ENCODE peak calls at places on chromosomes 5 and 9, in nine cellular contexts. One of them, this sample, is unnamed.

GRCh38 chr5:153676821-153677220 is 186.4 kb downstream of the GRIA1 start:
- DNase-seq in CD8-positive, alpha-beta T cell: no peak
- DNase-seq in H1: no peak
- DNase-seq in WERI-Rb-1: no peak
- DNase-seq in aorta: no peak
- DNase-seq in stomach: no peak
- DNase-seq in HCT116: no peak
- DNase-seq in fibroblast of mammary gland: no peak
- DNase-seq in OCI-LY7: no peak
- DNase-seq in this sample: no peak

GRCh38 chr5:132480546-132481242 is 9.9 kb downstream of the IRF1 start:
- DNase-seq in CD8-positive, alpha-beta T cell: no peak
- DNase-seq in H1: no peak
- DNase-seq in WERI-Rb-1: no peak
- DNase-seq in aorta: no peak
- DNase-seq in stomach: no peak
- DNase-seq in HCT116: no peak
- DNase-seq in fibroblast of mammary gland: no peak
- DNase-seq in OCI-LY7: no peak
- DNase-seq in this sample: no peak

GRCh38 chr9:33473216-33473615 is 508 bp downstream of the NOL6 start:
- DNase-seq in CD8-positive, alpha-beta T cell: no peak
- DNase-seq in H1: no peak
- DNase-seq in WERI-Rb-1: no peak
- DNase-seq in aorta: peak; percentile 33
- DNase-seq in stomach: peak; percentile 13
- DNase-seq in HCT116: no peak
- DNase-seq in fibroblast of mammary gland: no peak
- DNase-seq in OCI-LY7: no peak
- DNase-seq in this sample: no peak

GRCh38 chr5:35136386-35136785 is 88.6 kb upstream of the AGXT2 start:
- DNase-seq in CD8-positive, alpha-beta T cell: no peak
- DNase-seq in H1: no peak
- DNase-seq in WERI-Rb-1: no peak
- DNase-seq in aorta: no peak
- DNase-seq in stomach: no peak
- DNase-seq in HCT116: no peak
- DNase-seq in fibroblast of mammary gland: peak; percentile 99
- DNase-seq in OCI-LY7: no peak
- DNase-seq in this sample: peak; percentile 89

GRCh38 chr9:109705515-109705914 is 74.5 kb upstream of the PALM2AKAP2 start:
- DNase-seq in CD8-positive, alpha-beta T cell: no peak
- DNase-seq in H1: no peak
- DNase-seq in WERI-Rb-1: no peak
- DNase-seq in aorta: no peak
- DNase-seq in stomach: no peak
- DNase-seq in HCT116: peak; percentile 32
- DNase-seq in fibroblast of mammary gland: peak; percentile 72
- DNase-seq in OCI-LY7: peak; percentile 2
- DNase-seq in this sample: no peak

GRCh38 chr5:33491941-33492340 is 51.2 kb downstream of the TARS1 start:
- DNase-seq in CD8-positive, alpha-beta T cell: no peak
- DNase-seq in H1: no peak
- DNase-seq in WERI-Rb-1: no peak
- DNase-seq in aorta: no peak
- DNase-seq in stomach: no peak
- DNase-seq in HCT116: no peak
- DNase-seq in fibroblast of mammary gland: no peak
- DNase-seq in OCI-LY7: no peak
- DNase-seq in this sample: no peak

GRCh38 chr5:58246521-58246944 is 213.4 kb downstream of the PLK2 start:
- DNase-seq in CD8-positive, alpha-beta T cell: no peak
- DNase-seq in H1: no peak
- DNase-seq in WERI-Rb-1: no peak
- DNase-seq in aorta: no peak
- DNase-seq in stomach: no peak
- DNase-seq in HCT116: no peak
- DNase-seq in fibroblast of mammary gland: no peak
- DNase-seq in OCI-LY7: no peak
- DNase-seq in this sample: no peak

GRCh38 chr9:111597852-111598729 is 1.4 kb downstream of the PTGR1 start:
- DNase-seq in CD8-positive, alpha-beta T cell: peak; percentile 9
- DNase-seq in H1: peak; percentile 63
- DNase-seq in WERI-Rb-1: peak; percentile 70
- DNase-seq in aorta: peak; percentile 66
- DNase-seq in stomach: peak; percentile 69
- DNase-seq in HCT116: peak; percentile 63
- DNase-seq in fibroblast of mammary gland: peak; percentile 65
- DNase-seq in OCI-LY7: peak; percentile 66
- DNase-seq in this sample: peak; percentile 22

GRCh38 chr9:126704157-126704941 is 90.6 kb downstream of the LMX1B start:
- DNase-seq in CD8-positive, alpha-beta T cell: no peak
- DNase-seq in H1: no peak
- DNase-seq in WERI-Rb-1: peak; percentile 62
- DNase-seq in aorta: peak; percentile 48
- DNase-seq in stomach: no peak
- DNase-seq in HCT116: peak; percentile 29
- DNase-seq in fibroblast of mammary gland: peak; percentile 65
- DNase-seq in OCI-LY7: no peak
- DNase-seq in this sample: peak; percentile 25

GRCh38 chr5:3531320-3531986 is 64.2 kb upstream of the IRX1 start:
- DNase-seq in CD8-positive, alpha-beta T cell: no peak
- DNase-seq in H1: peak; percentile 29
- DNase-seq in WERI-Rb-1: no peak
- DNase-seq in aorta: no peak
- DNase-seq in stomach: no peak
- DNase-seq in HCT116: no peak
- DNase-seq in fibroblast of mammary gland: no peak
- DNase-seq in OCI-LY7: no peak
- DNase-seq in this sample: no peak

GRCh38 chr5:147310059-147310704 is 75.4 kb downstream of the STK32A start:
- DNase-seq in CD8-positive, alpha-beta T cell: no peak
- DNase-seq in H1: no peak
- DNase-seq in WERI-Rb-1: no peak
- DNase-seq in aorta: peak; percentile 87
- DNase-seq in stomach: peak; percentile 87
- DNase-seq in HCT116: peak; percentile 76
- DNase-seq in fibroblast of mammary gland: peak; percentile 65
- DNase-seq in OCI-LY7: no peak
- DNase-seq in this sample: peak; percentile 22

DNA sequence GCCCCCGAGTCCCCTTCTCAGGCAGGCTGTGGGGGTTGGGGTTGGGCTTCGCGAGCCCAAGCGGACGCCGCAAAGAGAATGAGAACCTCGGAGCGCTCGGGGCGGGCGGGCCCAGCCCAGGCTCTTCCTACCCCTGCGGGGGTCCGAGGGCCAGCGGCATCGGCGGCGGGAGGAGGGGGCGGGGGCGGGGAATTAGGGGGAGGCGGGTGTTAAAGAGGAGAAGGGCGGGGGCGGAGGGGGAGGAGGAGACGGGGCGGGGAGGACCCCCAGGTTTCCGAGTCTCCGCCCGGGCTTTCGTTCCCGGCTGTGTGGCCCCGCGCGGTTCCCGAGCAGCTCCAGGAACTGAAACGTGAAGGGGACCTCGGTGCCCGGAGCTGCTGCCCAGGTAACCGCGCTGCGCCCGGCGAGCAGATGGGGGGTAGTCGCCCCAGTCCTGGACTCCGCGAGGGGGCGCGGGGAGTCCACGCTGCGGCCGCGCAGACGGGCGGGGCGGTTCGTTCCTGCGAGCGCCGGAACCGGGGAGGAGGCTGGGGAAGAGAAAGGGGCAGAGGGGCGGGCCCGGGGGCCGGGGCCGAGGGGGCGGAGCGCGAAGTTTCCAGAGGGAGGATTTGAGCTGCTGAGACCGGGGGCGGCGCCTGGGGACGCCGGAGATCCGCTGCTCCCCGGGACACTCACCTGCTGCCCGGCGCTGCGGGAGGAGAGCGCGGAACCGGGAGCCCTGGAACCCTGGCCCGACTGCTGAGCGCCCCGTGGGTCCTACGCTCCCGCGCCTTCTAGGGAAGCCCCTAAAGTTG is 38.4 kb upstream of the PLEKHG4B start:
- DNase-seq in CD8-positive, alpha-beta T cell: no peak
- DNase-seq in H1: peak; percentile 46
- DNase-seq in WERI-Rb-1: peak; percentile 85
- DNase-seq in aorta: no peak
- DNase-seq in stomach: peak; percentile 73
- DNase-seq in HCT116: no peak
- DNase-seq in fibroblast of mammary gland: no peak
- DNase-seq in OCI-LY7: no peak
- DNase-seq in this sample: no peak
- H3K4me3 ChIP-seq in CD8-positive, alpha-beta T cell: no peak overlapping the region
- H3K4me3 ChIP-seq in H1: peak overlapping the region; percentile 64
- H3K4me3 ChIP-seq in WERI-Rb-1: peak overlapping the region; percentile 45
- H3K4me3 ChIP-seq in aorta: peak overlapping the region; percentile 21
- H3K4me3 ChIP-seq in stomach: peak overlapping the region; percentile 60
- H3K4me3 ChIP-seq in HCT116: peak overlapping the region; percentile 42
- H3K4me3 ChIP-seq in fibroblast of mammary gland: no peak overlapping the region
- H3K4me3 ChIP-seq in OCI-LY7: no peak overlapping the region
- H3K4me3 ChIP-seq in this sample: peak overlapping the region; percentile 49

DNA sequence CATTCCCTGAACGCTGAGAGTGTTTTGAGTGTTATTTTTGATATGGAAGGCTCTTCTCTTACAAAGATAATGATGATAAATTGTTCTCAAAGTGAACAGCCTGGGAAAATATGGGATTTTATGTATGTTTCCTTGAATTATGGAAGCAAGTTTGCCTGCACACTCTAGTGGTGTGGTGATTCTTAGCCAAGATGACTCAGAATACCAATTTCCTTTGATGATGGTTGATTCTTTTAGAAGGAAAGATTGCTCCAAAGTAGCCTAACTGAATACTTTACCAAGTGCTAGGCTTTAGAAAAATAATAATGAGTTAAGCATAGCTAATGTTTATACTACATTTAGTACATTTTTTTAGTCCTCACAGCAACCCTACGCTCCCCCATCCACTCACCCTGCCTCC is 243.4 kb downstream of the EBF1 start:
- DNase-seq in CD8-positive, alpha-beta T cell: no peak
- DNase-seq in H1: no peak
- DNase-seq in WERI-Rb-1: no peak
- DNase-seq in aorta: no peak
- DNase-seq in stomach: no peak
- DNase-seq in HCT116: no peak
- DNase-seq in fibroblast of mammary gland: no peak
- DNase-seq in OCI-LY7: no peak
- DNase-seq in this sample: no peak
- H3K4me3 ChIP-seq in CD8-positive, alpha-beta T cell: no peak overlapping the region
- H3K4me3 ChIP-seq in H1: no peak overlapping the region
- H3K4me3 ChIP-seq in WERI-Rb-1: no peak overlapping the region
- H3K4me3 ChIP-seq in aorta: no peak overlapping the region
- H3K4me3 ChIP-seq in stomach: no peak overlapping the region
- H3K4me3 ChIP-seq in HCT116: no peak overlapping the region
- H3K4me3 ChIP-seq in fibroblast of mammary gland: no peak overlapping the region
- H3K4me3 ChIP-seq in OCI-LY7: no peak overlapping the region
- H3K4me3 ChIP-seq in this sample: no peak overlapping the region

GRCh38 chr5:145838276-145838675 is 3.1 kb upstream of the PRELID2 start:
- DNase-seq in CD8-positive, alpha-beta T cell: no peak
- DNase-seq in H1: no peak
- DNase-seq in WERI-Rb-1: peak; percentile 95
- DNase-seq in aorta: no peak
- DNase-seq in stomach: peak; percentile 58
- DNase-seq in HCT116: no peak
- DNase-seq in fibroblast of mammary gland: no peak
- DNase-seq in OCI-LY7: no peak
- DNase-seq in this sample: no peak

GRCh38 chr5:145834554-145834916 is 607 bp downstream of the PRELID2 start:
- DNase-seq in CD8-positive, alpha-beta T cell: no peak
- DNase-seq in H1: no peak
- DNase-seq in WERI-Rb-1: peak; percentile 10
- DNase-seq in aorta: no peak
- DNase-seq in stomach: no peak
- DNase-seq in HCT116: no peak
- DNase-seq in fibroblast of mammary gland: peak; percentile 36
- DNase-seq in OCI-LY7: no peak
- DNase-seq in this sample: no peak

GRCh38 chr5:145834917-145835838 is at the start of gene PRELID2:
- DNase-seq in CD8-positive, alpha-beta T cell: peak; percentile 11
- DNase-seq in H1: peak; percentile 47
- DNase-seq in WERI-Rb-1: peak; percentile 94
- DNase-seq in aorta: peak; percentile 94
- DNase-seq in stomach: peak; percentile 94
- DNase-seq in HCT116: peak; percentile 79
- DNase-seq in fibroblast of mammary gland: peak; percentile 85
- DNase-seq in OCI-LY7: peak; percentile 29
- DNase-seq in this sample: peak; percentile 71

GRCh38 chr5:145833616-145834200 is 1.4 kb downstream of the PRELID2 start:
- DNase-seq in CD8-positive, alpha-beta T cell: no peak
- DNase-seq in H1: no peak
- DNase-seq in WERI-Rb-1: no peak
- DNase-seq in aorta: no peak
- DNase-seq in stomach: no peak
- DNase-seq in HCT116: no peak
- DNase-seq in fibroblast of mammary gland: no peak
- DNase-seq in OCI-LY7: no peak
- DNase-seq in this sample: no peak

GRCh38 chr5:145835839-145836222 is 689 bp upstream of the PRELID2 start:
- DNase-seq in CD8-positive, alpha-beta T cell: no peak
- DNase-seq in H1: no peak
- DNase-seq in WERI-Rb-1: no peak
- DNase-seq in aorta: no peak
- DNase-seq in stomach: no peak
- DNase-seq in HCT116: no peak
- DNase-seq in fibroblast of mammary gland: no peak
- DNase-seq in OCI-LY7: no peak
- DNase-seq in this sample: no peak
- H3K4me3 ChIP-seq in CD8-positive, alpha-beta T cell: no peak overlapping the region
- H3K4me3 ChIP-seq in H1: peak overlapping the region; percentile 65
- H3K4me3 ChIP-seq in WERI-Rb-1: peak overlapping the region; percentile 66
- H3K4me3 ChIP-seq in aorta: peak overlapping the region; percentile 92
- H3K4me3 ChIP-seq in stomach: peak overlapping the region; percentile 68
- H3K4me3 ChIP-seq in HCT116: peak overlapping the region; percentile 78
- H3K4me3 ChIP-seq in fibroblast of mammary gland: peak overlapping the region; percentile 72
- H3K4me3 ChIP-seq in OCI-LY7: peak overlapping the region; percentile 61
- H3K4me3 ChIP-seq in this sample: peak overlapping the region; percentile 62

DNA sequence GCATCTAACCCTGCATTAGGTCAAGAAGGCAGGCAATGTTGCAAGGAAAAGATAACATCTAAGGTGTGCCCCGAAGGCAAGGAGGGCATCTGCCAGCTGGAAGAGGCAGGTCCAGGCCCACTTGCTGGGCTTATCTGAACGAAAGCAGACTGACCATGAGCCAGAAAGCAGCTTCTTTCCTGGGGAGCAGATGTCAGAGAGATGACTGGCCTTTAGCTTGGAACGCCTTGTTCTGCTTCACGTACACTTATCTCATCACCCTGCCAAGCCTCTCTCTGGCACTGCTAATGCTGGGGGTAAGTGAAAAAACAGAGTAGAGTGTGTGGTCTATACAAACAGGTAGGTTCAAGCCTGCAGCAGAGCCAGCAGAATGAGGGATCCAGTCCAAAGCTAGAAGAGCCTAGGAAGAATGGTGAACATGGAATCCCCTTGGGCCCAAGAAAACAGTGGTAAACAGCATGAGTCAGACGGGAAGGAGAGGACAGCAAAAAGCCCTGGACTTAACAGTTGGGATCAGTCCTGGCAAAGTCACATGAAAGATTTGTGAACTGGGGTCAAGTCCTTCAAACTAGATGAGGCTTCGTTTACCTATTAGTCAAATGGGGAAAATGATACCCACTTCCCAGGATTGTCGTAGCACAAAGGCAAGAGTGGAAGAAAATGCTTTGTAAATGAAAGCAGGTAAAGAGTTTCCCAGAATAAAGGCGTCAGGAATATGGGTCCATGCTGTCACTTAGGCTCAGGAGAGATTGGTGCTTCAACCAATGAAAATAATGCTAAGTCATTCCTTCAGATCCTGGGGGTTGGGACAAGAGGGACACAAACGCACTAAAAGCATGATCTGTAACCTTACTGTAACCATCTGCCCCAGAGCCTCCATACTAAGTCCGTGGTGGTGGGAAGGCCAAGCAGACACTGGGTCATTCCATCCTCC is 200.9 kb downstream of the SLIT3 start:
- DNase-seq in CD8-positive, alpha-beta T cell: no peak
- DNase-seq in H1: no peak
- DNase-seq in WERI-Rb-1: no peak
- DNase-seq in aorta: no peak
- DNase-seq in stomach: no peak
- DNase-seq in HCT116: no peak
- DNase-seq in fibroblast of mammary gland: peak; percentile 67
- DNase-seq in OCI-LY7: no peak
- DNase-seq in this sample: no peak
- H3K4me3 ChIP-seq in CD8-positive, alpha-beta T cell: no peak overlapping the region
- H3K4me3 ChIP-seq in H1: no peak overlapping the region
- H3K4me3 ChIP-seq in WERI-Rb-1: no peak overlapping the region
- H3K4me3 ChIP-seq in aorta: no peak overlapping the region
- H3K4me3 ChIP-seq in stomach: no peak overlapping the region
- H3K4me3 ChIP-seq in HCT116: no peak overlapping the region
- H3K4me3 ChIP-seq in fibroblast of mammary gland: no peak overlapping the region
- H3K4me3 ChIP-seq in OCI-LY7: no peak overlapping the region
- H3K4me3 ChIP-seq in this sample: no peak overlapping the region